ENCODE peak calls at places on chromosomes 7 and 10, in four cellular contexts. Y, N, Q and X are unnamed samples.

GRCh38 chr7:72435913-72436480 is 23.9 kb upstream of the CALN1 start:
- DNase-seq in Y (no peak), N (no peak), Q (no peak), X (no peak)

GRCh38 chr7:30594540-30595460 is at the start of gene GARS1:
- DNase-seq in Y (peak), N (peak), Q (peak), X (peak)

GRCh38 chr10:116403740-116404250 is 23.9 kb upstream of the PNLIPRP3 start:
- DNase-seq in Y (no peak), Q (no peak), N (no peak), X (no peak)

GRCh38 chr10:122911889-122912484 is 1.6 kb downstream of the FAM24A start:
- DNase-seq in N (peak), Y (peak), Q (no peak), X (peak)

GRCh38 chr7:135321556-135321955 is 87.9 kb downstream of the STRA8 start:
- DNase-seq in Y (no peak), N (no peak), Q (no peak), X (peak)

GRCh38 chr10:62732841-62733653 is 71.5 kb upstream of the ADO start:
- DNase-seq in N (peak), Q (no peak), Y (no peak), X (no peak)

GRCh38 chr10:3067859-3068179 is 471 bp downstream of the PFKP start:
- DNase-seq in Y (no peak), Q (peak), N (no peak), X (no peak)

GRCh38 chr10:69901623-69902505 is 100.2 kb downstream of the COL13A1 start:
- DNase-seq in N (peak), Y (peak), Q (peak), X (peak)

GRCh38 chr7:113625494-113626102 is 293.2 kb downstream of the PPP1R3A start:
- DNase-seq in Y (no peak), Q (no peak), N (no peak), X (no peak)

GRCh38 chr7:35248576-35249536 is 5.0 kb downstream of the TBX20 start:
- DNase-seq in N (no peak), Q (no peak), Y (no peak), X (no peak)

GRCh38 chr7:55177589-55178261 is 158.9 kb downstream of the EGFR start:
- DNase-seq in N (no peak), Q (peak), Y (peak), X (no peak)

GRCh38 chr10:129968937-129969527 is 5.0 kb upstream of the EBF3 start:
- DNase-seq in N (no peak), Y (peak), Q (peak), X (peak)

GRCh38 chr7:149245244-149245643 is 5.8 kb downstream of the ZNF212 start:
- DNase-seq in Q (no peak), Y (no peak), N (no peak), X (no peak)

GRCh38 chr7:137717811-137718271 is 128.9 kb downstream of the DGKI start:
- DNase-seq in N (no peak), Y (no peak), Q (no peak), X (no peak)

GRCh38 chr7:155198901-155199845 is 98.5 kb upstream of the INSIG1 start:
- DNase-seq in Y (no peak), N (peak), Q (no peak), X (no peak)

DNA sequence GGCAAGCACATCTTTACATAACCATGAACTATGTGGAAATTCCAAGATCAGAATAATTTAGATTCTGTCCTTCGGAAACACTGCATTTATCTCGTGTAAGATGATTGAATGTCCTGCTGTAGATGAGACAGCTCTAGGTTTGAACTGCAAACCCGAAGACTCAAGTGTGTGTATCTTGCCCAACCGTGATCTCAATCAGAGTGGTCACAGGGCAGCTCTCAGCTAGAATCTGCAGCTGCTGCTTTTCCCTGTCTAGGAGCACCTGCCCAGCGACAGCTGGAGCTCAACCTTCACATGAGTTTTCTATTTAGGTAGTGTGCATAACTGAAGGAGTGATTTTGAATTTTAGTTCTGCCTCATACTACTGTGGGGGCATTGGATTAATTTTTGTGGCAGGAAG is 17.5 kb upstream of the KIF20B start:
- DNase-seq in N (no peak), Y (no peak), Q (no peak), X (no peak)
- TF ChIP-seq POLR2A in N (no peak), Y (no peak), Q (no peak), X (no peak)

GRCh38 chr10:91798736-91799579 is 732 bp downstream of the TNKS2 start:
- DNase-seq in Q (no peak), Y (peak), N (peak), X (peak)
- TF ChIP-seq POLR2A in Q (no peak), Y (no peak), N (no peak), X (no peak)

DNA sequence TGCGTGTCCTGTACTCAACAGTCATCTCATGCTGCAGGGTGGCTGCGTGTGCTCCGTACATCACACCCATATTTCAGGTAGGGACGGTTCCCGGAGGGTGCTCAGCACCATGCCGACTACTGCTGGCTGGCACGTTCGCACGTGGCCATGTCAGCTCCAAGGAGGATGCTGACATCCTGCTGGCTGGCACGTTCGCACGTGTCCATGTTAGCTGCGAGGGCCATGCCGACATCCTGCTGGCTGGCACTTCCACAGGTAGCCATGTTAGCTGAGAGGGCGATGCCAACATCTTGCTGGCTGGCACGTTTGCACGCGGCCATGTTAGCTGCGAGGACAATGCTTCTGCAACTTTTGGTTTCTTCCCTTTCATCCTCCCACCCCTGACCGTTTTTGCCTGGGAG is 104.4 kb downstream of the WDR37 start:
- DNase-seq in N (no peak), Y (peak), Q (no peak), X (no peak)
- TF ChIP-seq POLR2A in N (no peak), Y (no peak), Q (no peak), X (no peak)

DNA sequence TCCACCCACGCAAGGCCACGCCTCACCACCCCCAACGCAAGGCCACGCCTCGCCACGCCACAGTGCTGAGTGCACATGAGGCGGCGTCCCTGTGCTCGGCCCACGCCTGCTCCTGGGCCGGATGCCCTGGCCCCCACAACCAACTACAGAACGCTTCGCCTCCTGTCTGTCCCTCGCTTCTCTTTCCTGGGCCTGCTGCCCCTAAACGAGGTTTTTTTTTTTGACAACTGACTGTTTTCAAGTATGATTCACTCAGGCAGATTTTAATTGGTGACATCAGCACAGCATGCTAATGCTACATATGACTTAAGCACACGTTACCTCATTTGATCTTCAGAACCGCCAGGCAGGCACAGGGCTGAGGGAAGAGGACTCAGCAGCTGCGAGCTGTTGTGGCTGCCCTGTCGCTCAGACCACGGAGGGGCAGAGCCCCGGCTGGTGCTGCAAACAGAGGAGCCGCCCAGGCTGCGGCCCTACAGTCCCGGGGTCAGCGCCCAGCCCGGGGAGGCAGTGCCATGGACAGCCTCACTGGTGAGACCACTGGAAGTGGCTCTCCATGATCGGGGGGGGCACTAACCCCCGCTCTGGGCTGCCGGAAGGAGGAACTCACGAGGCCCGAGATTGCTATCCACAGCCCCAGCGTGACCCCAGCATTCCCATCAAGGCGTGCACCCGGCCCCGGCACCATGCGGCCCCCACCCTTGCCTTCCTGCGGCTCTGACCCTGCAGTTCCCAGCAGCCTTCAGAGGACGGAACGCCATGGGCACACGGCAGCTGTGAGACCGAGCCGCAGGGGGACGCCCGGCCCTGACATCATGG is 212.8 kb downstream of the MAD1L1 start:
- DNase-seq in Q (peak), N (peak), Y (no peak), X (peak)
- TF ChIP-seq POLR2A in Q (no peak), N (peak), Y (no peak), X (no peak)

GRCh38 chr7:122219253-122219865 is 75.3 kb upstream of the AASS start:
- DNase-seq in N (no peak), Q (no peak), Y (no peak), X (no peak)
- TF ChIP-seq POLR2A in N (no peak), Q (no peak), Y (no peak), X (no peak)

GRCh38 chr10:45410807-45411606 is 37.0 kb downstream of the ALOX5 start:
- DNase-seq in Y (no peak), Q (no peak), N (no peak), X (no peak)
- TF ChIP-seq POLR2A in Y (no peak), Q (no peak), N (no peak), X (no peak)

DNA sequence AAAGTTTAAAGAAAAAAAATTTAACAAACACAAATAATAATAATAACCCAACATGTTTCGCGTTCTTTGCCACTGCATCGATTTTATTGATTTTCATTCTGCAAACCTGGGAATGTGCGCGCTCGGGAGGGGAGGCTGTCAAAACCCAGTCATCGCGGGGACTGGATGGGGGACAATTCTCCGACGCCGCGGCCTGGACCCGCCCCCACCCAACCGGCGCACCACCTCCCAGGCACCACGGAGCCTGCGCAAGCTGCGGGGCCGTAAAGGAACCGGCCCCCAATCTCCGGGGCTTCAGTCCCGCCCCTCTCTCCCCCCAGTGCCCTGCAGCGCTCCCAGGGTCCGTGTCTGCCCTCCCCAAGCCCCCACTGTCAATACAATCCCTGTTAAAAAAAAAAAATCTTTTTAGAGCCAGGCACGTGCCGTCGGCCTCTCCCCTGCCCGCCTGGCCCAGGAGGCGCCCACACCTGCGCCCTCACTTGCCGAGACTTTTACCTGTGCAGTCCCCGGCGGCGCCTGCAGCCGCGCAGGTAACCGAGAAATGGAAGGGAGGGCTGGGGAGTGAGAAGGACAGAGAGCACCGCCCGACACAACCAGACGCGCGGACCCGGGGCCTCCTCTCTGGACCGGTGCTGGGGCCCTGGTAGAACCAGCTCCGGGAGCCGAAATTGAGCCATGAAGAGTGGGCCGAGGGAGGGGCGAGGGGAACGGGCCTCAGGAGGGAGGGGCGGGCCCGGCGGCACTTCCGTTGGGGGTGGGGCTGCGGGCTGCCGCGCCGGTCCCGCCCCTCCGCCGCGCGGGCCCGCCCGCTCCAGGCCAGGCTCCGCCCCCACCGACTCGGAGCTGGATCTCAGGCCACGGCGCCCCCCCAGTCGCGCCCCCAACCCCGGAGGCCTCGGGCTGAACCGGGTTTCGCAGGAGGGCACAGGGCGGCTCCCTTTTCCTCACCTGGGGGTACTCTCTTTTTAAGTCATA is 7.6 kb upstream of the ZNF503 start:
- DNase-seq in Y (peak), N (peak), Q (peak), X (peak)
- TF ChIP-seq POLR2A in Y (no peak), N (peak), Q (peak), X (peak)